ENCODE peak calls at places on chromosome 13, in ten cellular contexts. One of them, this sample, is unnamed.
A peak's percentile ranks its signal among the peaks of the same experiment; 100 is the strongest.

GRCh38 chr13:113458218-113459065 is 5.2 kb upstream of the ADPRHL1 start:
- DNase-seq in neural progenitor cell: peak; percentile 57
- DNase-seq in EL: peak; percentile 13
- DNase-seq in activated gamma-delta T cell treated with Interleukin-2 at 50 U/mL for 16 hours: no peak
- DNase-seq in stimulated activated CD4-positive, alpha-beta T cell treated with anti-CD3 and anti-CD28 coated beads, Interleukin-2, amount 100 ng/mL, for 24 hours: no peak
- DNase-seq in H9: peak; percentile 53
- DNase-seq in iris pigment epithelial cell: peak; percentile 16
- DNase-seq in activated T-cell treated with anti-CD3 and anti-CD28 coated beads, Interleukin-2, amount 50 U/mL, for 72 hours: no peak
- DNase-seq in NCI-H2081: no peak
- DNase-seq in cardiac fibroblast: peak; percentile 29
- DNase-seq in this sample: peak; percentile 36

GRCh38 chr13:24254151-24254810 is 55.1 kb upstream of the C1QTNF9 start:
- DNase-seq in neural progenitor cell: no peak
- DNase-seq in EL: no peak
- DNase-seq in activated gamma-delta T cell treated with Interleukin-2 at 50 U/mL for 16 hours: peak; percentile 53
- DNase-seq in stimulated activated CD4-positive, alpha-beta T cell treated with anti-CD3 and anti-CD28 coated beads, Interleukin-2, amount 100 ng/mL, for 24 hours: peak; percentile 54
- DNase-seq in H9: no peak
- DNase-seq in iris pigment epithelial cell: peak; percentile 72
- DNase-seq in activated T-cell treated with anti-CD3 and anti-CD28 coated beads, Interleukin-2, amount 50 U/mL, for 72 hours: peak; percentile 65
- DNase-seq in NCI-H2081: no peak
- DNase-seq in cardiac fibroblast: peak; percentile 68
- DNase-seq in this sample: no peak

GRCh38 chr13:31172001-31172400 is 10.3 kb upstream of the HSPH1 start:
- DNase-seq in neural progenitor cell: no peak
- DNase-seq in EL: peak; percentile 42
- DNase-seq in activated gamma-delta T cell treated with Interleukin-2 at 50 U/mL for 16 hours: no peak
- DNase-seq in stimulated activated CD4-positive, alpha-beta T cell treated with anti-CD3 and anti-CD28 coated beads, Interleukin-2, amount 100 ng/mL, for 24 hours: no peak
- DNase-seq in H9: no peak
- DNase-seq in iris pigment epithelial cell: peak; percentile 69
- DNase-seq in activated T-cell treated with anti-CD3 and anti-CD28 coated beads, Interleukin-2, amount 50 U/mL, for 72 hours: no peak
- DNase-seq in NCI-H2081: no peak
- DNase-seq in cardiac fibroblast: peak; percentile 80
- DNase-seq in this sample: no peak

GRCh38 chr13:79282976-79283375 is 123.1 kb downstream of the RBM26 start:
- DNase-seq in neural progenitor cell: no peak
- DNase-seq in EL: peak; percentile 8
- DNase-seq in activated gamma-delta T cell treated with Interleukin-2 at 50 U/mL for 16 hours: no peak
- DNase-seq in stimulated activated CD4-positive, alpha-beta T cell treated with anti-CD3 and anti-CD28 coated beads, Interleukin-2, amount 100 ng/mL, for 24 hours: no peak
- DNase-seq in H9: no peak
- DNase-seq in iris pigment epithelial cell: peak; percentile 21
- DNase-seq in activated T-cell treated with anti-CD3 and anti-CD28 coated beads, Interleukin-2, amount 50 U/mL, for 72 hours: no peak
- DNase-seq in NCI-H2081: no peak
- DNase-seq in cardiac fibroblast: no peak
- DNase-seq in this sample: no peak

GRCh38 chr13:33347866-33348265 is 62.3 kb upstream of the STARD13 start:
- DNase-seq in neural progenitor cell: no peak
- DNase-seq in EL: no peak
- DNase-seq in activated gamma-delta T cell treated with Interleukin-2 at 50 U/mL for 16 hours: no peak
- DNase-seq in stimulated activated CD4-positive, alpha-beta T cell treated with anti-CD3 and anti-CD28 coated beads, Interleukin-2, amount 100 ng/mL, for 24 hours: no peak
- DNase-seq in H9: no peak
- DNase-seq in iris pigment epithelial cell: no peak
- DNase-seq in activated T-cell treated with anti-CD3 and anti-CD28 coated beads, Interleukin-2, amount 50 U/mL, for 72 hours: no peak
- DNase-seq in NCI-H2081: no peak
- DNase-seq in cardiac fibroblast: no peak
- DNase-seq in this sample: no peak

GRCh38 chr13:30158774-30159445 is 148.4 kb downstream of the KATNAL1 start:
- DNase-seq in neural progenitor cell: no peak
- DNase-seq in EL: peak; percentile 88
- DNase-seq in activated gamma-delta T cell treated with Interleukin-2 at 50 U/mL for 16 hours: no peak
- DNase-seq in stimulated activated CD4-positive, alpha-beta T cell treated with anti-CD3 and anti-CD28 coated beads, Interleukin-2, amount 100 ng/mL, for 24 hours: no peak
- DNase-seq in H9: no peak
- DNase-seq in iris pigment epithelial cell: peak; percentile 68
- DNase-seq in activated T-cell treated with anti-CD3 and anti-CD28 coated beads, Interleukin-2, amount 50 U/mL, for 72 hours: no peak
- DNase-seq in NCI-H2081: no peak
- DNase-seq in cardiac fibroblast: peak; percentile 61
- DNase-seq in this sample: no peak

GRCh38 chr13:43289458-43290255 is 266.3 kb downstream of the DNAJC15 start:
- DNase-seq in neural progenitor cell: no peak
- DNase-seq in EL: peak; percentile 29
- DNase-seq in activated gamma-delta T cell treated with Interleukin-2 at 50 U/mL for 16 hours: no peak
- DNase-seq in stimulated activated CD4-positive, alpha-beta T cell treated with anti-CD3 and anti-CD28 coated beads, Interleukin-2, amount 100 ng/mL, for 24 hours: no peak
- DNase-seq in H9: no peak
- DNase-seq in iris pigment epithelial cell: no peak
- DNase-seq in activated T-cell treated with anti-CD3 and anti-CD28 coated beads, Interleukin-2, amount 50 U/mL, for 72 hours: no peak
- DNase-seq in NCI-H2081: no peak
- DNase-seq in cardiac fibroblast: peak; percentile 22
- DNase-seq in this sample: peak; percentile 2

GRCh38 chr13:33109801-33110200 is 93.6 kb downstream of the KL start:
- DNase-seq in neural progenitor cell: peak; percentile 31
- DNase-seq in EL: no peak
- DNase-seq in activated gamma-delta T cell treated with Interleukin-2 at 50 U/mL for 16 hours: no peak
- DNase-seq in stimulated activated CD4-positive, alpha-beta T cell treated with anti-CD3 and anti-CD28 coated beads, Interleukin-2, amount 100 ng/mL, for 24 hours: no peak
- DNase-seq in H9: peak; percentile 52
- DNase-seq in iris pigment epithelial cell: no peak
- DNase-seq in activated T-cell treated with anti-CD3 and anti-CD28 coated beads, Interleukin-2, amount 50 U/mL, for 72 hours: no peak
- DNase-seq in NCI-H2081: no peak
- DNase-seq in cardiac fibroblast: no peak
- DNase-seq in this sample: no peak

This sample was measured in erythroblast.